ENCODE peak calls at places on chromosomes 4 and X, in six cellular contexts. One of them, this sample, is unnamed.

GRCh38 chr4:2341911-2342652 is 76.4 kb downstream of the ZFYVE28 start:
- DNase-seq in fibroblast of lung: no peak
- DNase-seq in SK-N-SH: no peak
- DNase-seq in IMR-90: no peak
- DNase-seq in left ventricle myocardium inferior: no peak
- DNase-seq in psoas muscle: no peak
- DNase-seq in this sample: no peak

GRCh38 chr4:182711211-182711610 is 206.0 kb downstream of the DCTD start:
- DNase-seq in fibroblast of lung: no peak
- DNase-seq in SK-N-SH: no peak
- DNase-seq in IMR-90: peak; percentile 25
- DNase-seq in left ventricle myocardium inferior: no peak
- DNase-seq in psoas muscle: no peak
- DNase-seq in this sample: no peak

GRCh38 chr4:1218892-1219552 is 29.9 kb downstream of the CTBP1 start:
- DNase-seq in fibroblast of lung: no peak
- DNase-seq in SK-N-SH: no peak
- DNase-seq in IMR-90: no peak
- DNase-seq in left ventricle myocardium inferior: no peak
- DNase-seq in psoas muscle: no peak
- DNase-seq in this sample: no peak

GRCh38 chrX:102849396-102849795 is 87.7 kb upstream of the RAB40AL start:
- DNase-seq in fibroblast of lung: no peak
- DNase-seq in SK-N-SH: no peak
- DNase-seq in IMR-90: no peak
- DNase-seq in left ventricle myocardium inferior: no peak
- DNase-seq in psoas muscle: no peak
- DNase-seq in this sample: no peak

GRCh38 chr4:128290526-128290925 is 2.9 kb upstream of the PGRMC2 start:
- DNase-seq in fibroblast of lung: no peak
- DNase-seq in SK-N-SH: no peak
- DNase-seq in IMR-90: no peak
- DNase-seq in left ventricle myocardium inferior: no peak
- DNase-seq in psoas muscle: no peak
- DNase-seq in this sample: no peak

GRCh38 chr4:54440394-54441223 is 211.5 kb downstream of the PDGFRA start:
- DNase-seq in fibroblast of lung: peak; percentile 56
- DNase-seq in SK-N-SH: peak; percentile 42
- DNase-seq in IMR-90: peak; percentile 34
- DNase-seq in left ventricle myocardium inferior: no peak
- DNase-seq in psoas muscle: no peak
- DNase-seq in this sample: no peak

GRCh38 chr4:70931359-70931758 is 29.2 kb downstream of the MOB1B start:
- DNase-seq in fibroblast of lung: no peak
- DNase-seq in SK-N-SH: no peak
- DNase-seq in IMR-90: no peak
- DNase-seq in left ventricle myocardium inferior: no peak
- DNase-seq in psoas muscle: no peak
- DNase-seq in this sample: no peak

GRCh38 chrX:51494409-51494808 is 2.0 kb downstream of the NUDT11 start:
- DNase-seq in fibroblast of lung: peak; percentile 19
- DNase-seq in SK-N-SH: no peak
- DNase-seq in IMR-90: no peak
- DNase-seq in left ventricle myocardium inferior: no peak
- DNase-seq in psoas muscle: no peak
- DNase-seq in this sample: no peak

GRCh38 chrX:9829308-9830267 is 43.4 kb downstream of the SHROOM2 start:
- DNase-seq in fibroblast of lung: peak; percentile 66
- DNase-seq in SK-N-SH: no peak
- DNase-seq in IMR-90: peak; percentile 82
- DNase-seq in left ventricle myocardium inferior: no peak
- DNase-seq in psoas muscle: no peak
- DNase-seq in this sample: no peak

GRCh38 chrX:20515841-20516461 is 249.2 kb upstream of the RPS6KA3 start:
- DNase-seq in fibroblast of lung: peak; percentile 82
- DNase-seq in SK-N-SH: no peak
- DNase-seq in IMR-90: peak; percentile 90
- DNase-seq in left ventricle myocardium inferior: no peak
- DNase-seq in psoas muscle: no peak
- DNase-seq in this sample: no peak

GRCh38 chrX:13177921-13178320 is 133.5 kb upstream of the FAM9C start:
- DNase-seq in fibroblast of lung: no peak
- DNase-seq in SK-N-SH: no peak
- DNase-seq in IMR-90: no peak
- DNase-seq in left ventricle myocardium inferior: no peak
- DNase-seq in psoas muscle: no peak
- DNase-seq in this sample: no peak
- H3K27ac ChIP-seq in fibroblast of lung: no peak overlapping the region
- H3K27ac ChIP-seq in SK-N-SH: no peak overlapping the region
- H3K27ac ChIP-seq in IMR-90: no peak overlapping the region
- H3K27ac ChIP-seq in left ventricle myocardium inferior: no peak overlapping the region
- H3K27ac ChIP-seq in psoas muscle: no peak overlapping the region
- H3K27ac ChIP-seq in this sample: peak overlapping the region; percentile 11

DNA sequence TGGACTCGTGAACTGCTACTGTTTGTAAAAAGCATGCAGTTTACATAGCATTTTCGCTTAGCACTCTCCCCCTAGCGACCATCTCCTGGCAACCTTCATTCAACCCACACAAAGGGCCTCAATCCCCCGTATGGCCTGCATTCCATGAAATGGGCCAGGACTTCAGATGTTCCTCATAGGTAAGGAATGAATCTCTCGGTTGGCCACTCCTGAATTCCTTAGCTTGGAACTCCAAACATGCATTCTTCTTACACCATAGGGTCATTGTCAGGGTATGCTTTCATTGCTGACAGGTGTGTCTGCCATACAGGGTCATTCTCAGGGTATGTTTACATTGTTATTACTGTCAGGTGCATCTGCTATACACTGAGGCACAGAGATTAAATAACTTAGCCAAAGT is 169.8 kb upstream of the FRMPD4 start:
- DNase-seq in fibroblast of lung: no peak
- DNase-seq in SK-N-SH: no peak
- DNase-seq in IMR-90: peak; percentile 21
- DNase-seq in left ventricle myocardium inferior: no peak
- DNase-seq in psoas muscle: no peak
- DNase-seq in this sample: no peak
- H3K27ac ChIP-seq in fibroblast of lung: no peak overlapping the region
- H3K27ac ChIP-seq in SK-N-SH: no peak overlapping the region
- H3K27ac ChIP-seq in IMR-90: no peak overlapping the region
- H3K27ac ChIP-seq in left ventricle myocardium inferior: no peak overlapping the region
- H3K27ac ChIP-seq in psoas muscle: no peak overlapping the region
- H3K27ac ChIP-seq in this sample: no peak overlapping the region

DNA sequence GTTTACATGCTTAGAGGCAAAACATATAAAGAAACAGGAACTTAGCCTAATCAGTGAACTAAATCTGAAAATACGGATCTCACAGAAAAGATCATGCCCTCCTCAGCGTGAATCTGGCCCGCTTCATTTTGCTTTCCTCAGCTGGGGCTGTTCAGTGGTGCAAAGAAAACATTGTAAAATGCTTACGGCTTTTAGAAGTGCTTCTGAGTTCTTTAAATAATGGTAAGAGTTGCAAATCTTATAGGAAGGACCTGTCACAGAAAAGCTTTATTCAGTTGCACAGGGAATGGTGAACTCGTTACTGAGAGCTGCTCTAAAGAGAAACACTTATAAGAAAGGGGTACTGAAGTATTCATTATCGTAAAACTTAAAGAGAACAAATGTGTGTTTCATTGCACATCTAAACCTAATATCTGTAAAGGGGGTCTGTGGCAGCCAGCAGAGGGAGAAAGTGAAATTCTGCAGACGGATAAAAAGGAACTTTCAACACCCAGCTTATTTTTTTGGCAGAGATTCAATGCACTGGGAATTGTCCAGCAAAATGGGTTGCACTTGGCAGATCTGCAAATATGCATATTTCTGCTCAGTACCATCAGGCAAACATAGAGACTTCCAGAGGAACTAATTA is 139.2 kb upstream of the ANK2 start:
- DNase-seq in fibroblast of lung: peak; percentile 82
- DNase-seq in SK-N-SH: peak; percentile 33
- DNase-seq in IMR-90: peak; percentile 13
- DNase-seq in left ventricle myocardium inferior: no peak
- DNase-seq in psoas muscle: no peak
- DNase-seq in this sample: peak; percentile 22
- H3K27ac ChIP-seq in fibroblast of lung: no peak overlapping the region
- H3K27ac ChIP-seq in SK-N-SH: peak overlapping the region; percentile 41
- H3K27ac ChIP-seq in IMR-90: no peak overlapping the region
- H3K27ac ChIP-seq in left ventricle myocardium inferior: peak overlapping the region; percentile 41
- H3K27ac ChIP-seq in psoas muscle: no peak overlapping the region
- H3K27ac ChIP-seq in this sample: peak overlapping the region; percentile 92

GRCh38 chrX:131045786-131046185 is 12.4 kb upstream of the ARHGAP36 start:
- DNase-seq in fibroblast of lung: no peak
- DNase-seq in SK-N-SH: no peak
- DNase-seq in IMR-90: no peak
- DNase-seq in left ventricle myocardium inferior: no peak
- DNase-seq in psoas muscle: peak; percentile 32
- DNase-seq in this sample: no peak
- H3K27ac ChIP-seq in fibroblast of lung: no peak overlapping the region
- H3K27ac ChIP-seq in SK-N-SH: no peak overlapping the region
- H3K27ac ChIP-seq in IMR-90: no peak overlapping the region
- H3K27ac ChIP-seq in left ventricle myocardium inferior: no peak overlapping the region
- H3K27ac ChIP-seq in psoas muscle: no peak overlapping the region
- H3K27ac ChIP-seq in this sample: no peak overlapping the region

DNA sequence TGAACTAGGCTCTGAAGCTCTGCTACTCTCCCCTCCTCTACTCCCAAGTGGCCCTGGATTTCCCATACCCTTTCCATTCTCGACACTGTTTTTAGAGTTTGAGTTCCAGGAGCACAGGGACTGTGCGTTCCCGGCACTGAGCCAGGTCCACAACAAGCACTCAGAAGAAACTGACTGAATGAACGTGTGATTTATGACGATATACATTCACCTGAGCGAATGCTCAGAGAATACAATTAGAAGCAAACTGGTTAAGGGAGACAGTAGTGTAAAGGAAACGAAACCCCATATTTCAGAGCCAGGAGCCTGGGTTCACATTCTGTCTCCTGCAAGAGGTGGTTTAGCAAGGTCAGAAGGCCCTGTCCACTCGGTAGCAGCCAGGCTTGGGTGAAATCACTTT is 1.4 kb upstream of the KIAA0232 start:
- DNase-seq in fibroblast of lung: no peak
- DNase-seq in SK-N-SH: no peak
- DNase-seq in IMR-90: no peak
- DNase-seq in left ventricle myocardium inferior: peak; percentile 61
- DNase-seq in psoas muscle: peak; percentile 74
- DNase-seq in this sample: no peak
- H3K27ac ChIP-seq in fibroblast of lung: no peak overlapping the region
- H3K27ac ChIP-seq in SK-N-SH: no peak overlapping the region
- H3K27ac ChIP-seq in IMR-90: no peak overlapping the region
- H3K27ac ChIP-seq in left ventricle myocardium inferior: peak overlapping the region; percentile 97
- H3K27ac ChIP-seq in psoas muscle: peak overlapping the region; percentile 99
- H3K27ac ChIP-seq in this sample: peak overlapping the region; percentile 28

GRCh38 chrX:111283446-111283845 is 13.2 kb upstream of the CAPN6 start:
- DNase-seq in fibroblast of lung: no peak
- DNase-seq in SK-N-SH: no peak
- DNase-seq in IMR-90: no peak
- DNase-seq in left ventricle myocardium inferior: no peak
- DNase-seq in psoas muscle: no peak
- DNase-seq in this sample: no peak
- H3K27ac ChIP-seq in fibroblast of lung: no peak overlapping the region
- H3K27ac ChIP-seq in SK-N-SH: no peak overlapping the region
- H3K27ac ChIP-seq in IMR-90: no peak overlapping the region
- H3K27ac ChIP-seq in left ventricle myocardium inferior: no peak overlapping the region
- H3K27ac ChIP-seq in psoas muscle: no peak overlapping the region
- H3K27ac ChIP-seq in this sample: no peak overlapping the region

GRCh38 chrX:1496076-1496475 is 40.9 kb downstream of the P2RY8 start:
- DNase-seq in fibroblast of lung: no peak
- DNase-seq in SK-N-SH: no peak
- DNase-seq in IMR-90: no peak
- DNase-seq in left ventricle myocardium inferior: no peak
- DNase-seq in psoas muscle: no peak
- DNase-seq in this sample: no peak

GRCh38 chrX:1493877-1494510 is 41.3 kb upstream of the ASMTL start:
- DNase-seq in fibroblast of lung: no peak
- DNase-seq in SK-N-SH: no peak
- DNase-seq in IMR-90: no peak
- DNase-seq in left ventricle myocardium inferior: no peak
- DNase-seq in psoas muscle: no peak
- DNase-seq in this sample: no peak

GRCh38 chrX:1491851-1492349 is 39.2 kb upstream of the ASMTL start:
- DNase-seq in fibroblast of lung: no peak
- DNase-seq in SK-N-SH: peak; percentile 36
- DNase-seq in IMR-90: no peak
- DNase-seq in left ventricle myocardium inferior: no peak
- DNase-seq in psoas muscle: no peak
- DNase-seq in this sample: no peak

GRCh38 chrX:1492421-1493012 is 39.8 kb upstream of the ASMTL start:
- DNase-seq in fibroblast of lung: no peak
- DNase-seq in SK-N-SH: no peak
- DNase-seq in IMR-90: no peak
- DNase-seq in left ventricle myocardium inferior: no peak
- DNase-seq in psoas muscle: no peak
- DNase-seq in this sample: no peak

DNA sequence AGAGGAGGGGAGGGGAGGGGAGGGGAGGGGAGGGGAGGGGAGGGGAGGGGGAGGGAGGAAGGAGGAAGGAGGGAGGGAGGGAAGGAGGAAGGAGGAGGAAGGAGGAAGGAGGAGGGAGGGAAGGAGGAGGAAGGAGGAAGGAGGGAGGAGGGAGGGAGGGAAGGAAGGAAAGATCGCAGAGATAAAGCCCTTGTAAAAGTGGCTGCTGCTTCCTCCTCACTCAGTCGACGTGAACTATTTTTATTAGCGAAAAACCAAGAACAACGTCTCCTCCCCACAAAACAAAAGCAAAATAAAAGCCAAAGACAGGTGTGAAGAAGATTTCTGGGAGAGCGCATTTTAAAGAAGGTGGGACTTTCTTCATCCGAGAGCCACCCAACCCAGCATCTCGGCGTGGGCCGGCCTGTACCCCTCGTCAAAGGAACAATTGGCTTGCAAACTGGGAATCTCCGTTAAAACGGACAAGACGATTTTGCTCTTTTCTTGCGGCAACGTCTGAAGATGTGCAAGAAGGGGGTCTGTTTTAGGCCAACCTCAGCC is 40.7 kb upstream of the ASMTL start:
- DNase-seq in fibroblast of lung: no peak
- DNase-seq in SK-N-SH: no peak
- DNase-seq in IMR-90: no peak
- DNase-seq in left ventricle myocardium inferior: no peak
- DNase-seq in psoas muscle: no peak
- DNase-seq in this sample: no peak
- H3K27ac ChIP-seq in fibroblast of lung: no peak overlapping the region
- H3K27ac ChIP-seq in SK-N-SH: no peak overlapping the region
- H3K27ac ChIP-seq in IMR-90: no peak overlapping the region
- H3K27ac ChIP-seq in left ventricle myocardium inferior: peak overlapping the region; percentile 68
- H3K27ac ChIP-seq in psoas muscle: no peak overlapping the region
- H3K27ac ChIP-seq in this sample: no peak overlapping the region

This sample was measured in caudate nucleus.